ENCODE peak calls at places on chromosome 10, in five cellular contexts. O, N, H, D and X are unnamed samples.

GRCh38 chr10:130138479-130138866 is 2.3 kb downstream of the GLRX3 start:
- DNase-seq in O (peak; percentile 18), N (no peak), H (no peak), D (peak; percentile 87), X (no peak)

GRCh38 chr10:122127943-122128342 is 139.0 kb downstream of the TACC2 start:
- DNase-seq in O (no peak), N (no peak), H (no peak), D (no peak), X (no peak)

GRCh38 chr10:30178565-30178964 is 119.2 kb upstream of the JCAD start:
- DNase-seq in O (no peak), N (no peak), H (no peak), D (no peak), X (no peak)

GRCh38 chr10:102764340-102765257 is 20.9 kb downstream of the WBP1L start:
- DNase-seq in O (no peak), N (no peak), H (no peak), D (no peak), X (no peak)

GRCh38 chr10:81909453-81909852 is 34.5 kb downstream of the NRG3 start:
- DNase-seq in O (no peak), N (no peak), H (no peak), D (no peak), X (no peak)

GRCh38 chr10:58570307-58570723 is 57.6 kb downstream of the BICC1 start:
- DNase-seq in O (no peak), N (no peak), H (no peak), D (no peak), X (no peak)

GRCh38 chr10:50286517-50286916 is 35.2 kb upstream of the ASAH2 start:
- DNase-seq in O (no peak), N (no peak), H (no peak), D (no peak), X (no peak)

GRCh38 chr10:50396491-50397311 is 145.4 kb upstream of the ASAH2 start:
- DNase-seq in O (peak; percentile 37), N (no peak), H (no peak), D (no peak), X (no peak)

GRCh38 chr10:74736029-74736428 is 90.4 kb upstream of the KAT6B start:
- DNase-seq in O (no peak), N (no peak), H (no peak), D (no peak), X (no peak)

GRCh38 chr10:80415734-80416281 is 7.5 kb downstream of the PRXL2A start:
- DNase-seq in O (no peak), N (no peak), H (no peak), D (peak; percentile 80), X (no peak)

GRCh38 chr10:29895436-29895835 is 163.9 kb downstream of the JCAD start:
- DNase-seq in O (no peak), N (peak; percentile 3), H (no peak), D (no peak), X (peak; percentile 20)

GRCh38 chr10:121539757-121540156 is 58.5 kb downstream of the FGFR2 start:
- DNase-seq in O (no peak), N (no peak), H (no peak), D (no peak), X (no peak)

GRCh38 chr10:131456411-131456810 is 144.9 kb upstream of the TCERG1L start:
- DNase-seq in O (no peak), N (no peak), H (no peak), D (no peak), X (no peak)

GRCh38 chr10:114856544-114857287 is 35.1 kb downstream of the FHIP2A start:
- DNase-seq in O (no peak), N (no peak), H (no peak), D (no peak), X (no peak)

GRCh38 chr10:103720328-103720963 is 134.9 kb downstream of the SH3PXD2A start:
- DNase-seq in O (no peak), N (no peak), H (no peak), D (no peak), X (no peak)

GRCh38 chr10:112807013-112807412 is 143.0 kb upstream of the TCF7L2 start:
- DNase-seq in O (no peak), N (no peak), H (no peak), D (no peak), X (no peak)

GRCh38 chr10:101079874-101080273 is 18.1 kb downstream of the KAZALD1 start:
- DNase-seq in O (no peak), N (no peak), H (no peak), D (no peak), X (no peak)

GRCh38 chr10:92857904-92858514 is 9.7 kb downstream of the EXOC6 start:
- DNase-seq in O (peak; percentile 16), N (no peak), H (no peak), D (no peak), X (no peak)

GRCh38 chr10:72044417-72045041 is 43.8 kb downstream of the SPOCK2 start:
- DNase-seq in O (no peak), N (no peak), H (no peak), D (peak; percentile 61), X (no peak)

GRCh38 chr10:8312079-8312478 is 257.6 kb downstream of the GATA3 start:
- DNase-seq in O (no peak), N (no peak), H (no peak), D (no peak), X (no peak)

GRCh38 chr10:11875499-11876281 is 52.5 kb downstream of the PROSER2 start:
- DNase-seq in O (peak; percentile 75), N (no peak), H (no peak), D (peak; percentile 96), X (no peak)

GRCh38 chr10:70928140-70928539 is 39.8 kb upstream of the PCBD1 start:
- DNase-seq in O (no peak), N (no peak), H (no peak), D (no peak), X (no peak)

GRCh38 chr10:49700997-49701396 is 21.5 kb downstream of the C10orf53 start:
- DNase-seq in O (no peak), N (no peak), H (no peak), D (no peak), X (peak; percentile 37)

GRCh38 chr10:65394898-65395297 is 1530.9 kb upstream of the LRRTM3 start:
- DNase-seq in O (no peak), N (no peak), H (no peak), D (no peak), X (no peak)

GRCh38 chr10:86596266-86596665 is 58.1 kb upstream of the OPN4 start:
- DNase-seq in O (no peak), N (no peak), H (no peak), D (no peak), X (no peak)

GRCh38 chr10:14699482-14699881 is 75.2 kb downstream of the FAM107B start:
- DNase-seq in O (no peak), N (no peak), H (no peak), D (no peak), X (no peak)

GRCh38 chr10:22368402-22368801 is 23.1 kb downstream of the SPAG6 start:
- DNase-seq in O (no peak), N (no peak), H (no peak), D (no peak), X (no peak)

GRCh38 chr10:123621910-123622309 is 44.2 kb upstream of the GPR26 start:
- DNase-seq in O (no peak), N (no peak), H (no peak), D (no peak), X (no peak)

GRCh38 chr10:51937736-51938135 is 238.3 kb upstream of the CSTF2T start:
- DNase-seq in O (no peak), N (no peak), H (no peak), D (no peak), X (no peak)

GRCh38 chr10:44042926-44043602 is 341.8 kb downstream of the CXCL12 start:
- DNase-seq in O (no peak), N (no peak), H (no peak), D (no peak), X (no peak)

GRCh38 chr10:44043646-44044368 is 341.1 kb downstream of the CXCL12 start:
- DNase-seq in O (no peak), N (no peak), H (no peak), D (no peak), X (no peak)

GRCh38 chr10:44044549-44044948 is 340.3 kb downstream of the CXCL12 start:
- DNase-seq in O (no peak), N (no peak), H (no peak), D (no peak), X (no peak)

GRCh38 chr10:44046605-44047004 is 338.3 kb downstream of the CXCL12 start:
- DNase-seq in O (no peak), N (no peak), H (no peak), D (no peak), X (no peak)

GRCh38 chr10:44045020-44045419 is 339.9 kb downstream of the CXCL12 start:
- DNase-seq in O (no peak), N (no peak), H (no peak), D (no peak), X (no peak)
- TF ChIP-seq ATF2 in O (no peak), N (no peak), H (no peak), D (no peak), X (no peak)

GRCh38 chr10:128036011-128036615 is 90.1 kb downstream of the MKI67 start:
- DNase-seq in O (no peak), N (no peak), H (no peak), D (no peak), X (no peak)

GRCh38 chr10:128040096-128040495 is 86.1 kb downstream of the MKI67 start:
- DNase-seq in O (no peak), N (no peak), H (no peak), D (no peak), X (no peak)

GRCh38 chr10:128035557-128035973 is 90.7 kb downstream of the MKI67 start:
- DNase-seq in O (peak; percentile 57), N (peak; percentile 23), H (no peak), D (no peak), X (peak; percentile 82)

GRCh38 chr10:128040681-128041080 is 85.5 kb downstream of the MKI67 start:
- DNase-seq in O (no peak), N (no peak), H (no peak), D (no peak), X (no peak)

DNA sequence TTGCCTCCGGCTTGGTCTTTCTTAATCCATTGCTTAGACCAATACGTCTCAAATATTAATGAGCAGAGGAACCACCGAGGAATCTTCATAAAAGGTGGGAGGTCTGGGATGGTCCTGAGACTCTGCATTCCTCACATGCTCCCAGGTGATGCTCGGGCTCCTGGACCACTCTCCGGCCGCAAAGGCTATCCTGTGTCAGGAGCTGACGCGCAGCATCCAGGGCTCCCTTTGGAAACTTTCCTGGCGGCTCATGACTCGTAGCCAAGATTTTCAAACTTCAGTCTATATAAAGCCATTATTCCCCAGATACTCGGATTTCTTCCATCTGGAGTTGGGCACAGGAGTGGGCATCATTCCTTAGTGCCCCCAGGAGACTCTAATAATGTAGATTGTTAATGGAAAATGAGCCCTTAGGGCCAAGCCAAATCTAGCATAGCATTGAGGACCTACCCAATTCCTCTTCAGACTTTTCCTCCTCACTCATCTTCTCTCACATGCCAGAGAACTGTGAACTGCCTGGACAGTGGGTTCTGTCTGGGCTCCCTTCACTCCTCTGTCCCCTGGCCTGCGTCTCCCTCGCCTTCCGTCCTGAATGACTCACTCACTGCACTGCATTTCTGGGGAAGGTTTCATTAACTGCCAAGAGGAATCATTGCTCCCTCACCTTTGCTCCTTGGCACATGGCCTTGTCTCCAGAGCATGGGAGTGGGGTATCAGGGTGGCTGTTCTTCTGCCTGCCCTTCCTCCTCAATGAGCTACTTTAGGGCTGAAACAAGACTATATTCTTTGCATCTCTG is 89.3 kb downstream of the MKI67 start:
- DNase-seq in O (no peak), N (no peak), H (no peak), D (no peak), X (no peak)
- TF ChIP-seq ATF2 in O (no peak), N (no peak), H (no peak), D (no peak), X (no peak)

GRCh38 chr10:62268027-62268398 is 631 bp downstream of the RTKN2 start:
- DNase-seq in O (no peak), N (no peak), H (no peak), D (no peak), X (peak; percentile 36)
- TF ChIP-seq ATF2 in O (no peak), N (no peak), H (no peak), D (no peak), X (no peak)

GRCh38 chr10:1194161-1194560 is 138.0 kb downstream of the WDR37 start:
- DNase-seq in O (no peak), N (no peak), H (no peak), D (no peak), X (no peak)
- TF ChIP-seq ATF2 in O (no peak), N (no peak), H (no peak), D (no peak), X (no peak)